ENCODE peak calls at places on chromosomes 3 and 15, in nine cellular contexts. O, S, L, B, Q, W, D, C and I are unnamed samples.

GRCh38 chr3:48765376-48765775 is 48.4 kb upstream of the IP6K2 start:
- DNase-seq in Q (no peak), S (no peak), D (no peak), B (peak), L (no peak), W (no peak), C (no peak), O (no peak), I (no peak)

GRCh38 chr3:171776411-171776810 is 33.9 kb downstream of the PLD1 start:
- DNase-seq in L (no peak), D (no peak), O (no peak), S (no peak), W (no peak), Q (no peak), C (no peak), B (no peak), I (no peak)

GRCh38 chr15:65396965-65397317 is 19.1 kb upstream of the IGDCC3 start:
- DNase-seq in B (no peak), C (no peak), S (no peak), W (no peak), O (no peak), L (no peak), Q (no peak), D (no peak), I (no peak)

GRCh38 chr15:91948001-91948608 is 94.6 kb downstream of the SLCO3A1 start:
- DNase-seq in S (no peak), W (peak), D (no peak), C (no peak), L (peak), Q (no peak), B (peak), O (no peak), I (no peak)

GRCh38 chr3:40456279-40456939 is 730 bp upstream of the RPL14 start:
- DNase-seq in C (no peak), D (no peak), B (no peak), S (no peak), L (no peak), O (peak), W (no peak), Q (no peak), I (no peak)

GRCh38 chr3:12180218-12180617 is 21.5 kb upstream of the TIMP4 start:
- DNase-seq in S (no peak), O (no peak), C (peak), B (no peak), W (peak), D (no peak), Q (no peak), L (peak), I (no peak)

GRCh38 chr3:54556630-54557029 is 371.2 kb downstream of the LRTM1 start:
- DNase-seq in S (no peak), D (no peak), Q (no peak), O (no peak), W (no peak), B (no peak), C (no peak), L (no peak), I (no peak)

GRCh38 chr3:14016900-14017475 is 107.7 kb downstream of the CHCHD4 start:
- DNase-seq in W (no peak), O (no peak), Q (no peak), D (no peak), B (no peak), L (no peak), S (peak), C (no peak), I (no peak)

GRCh38 chr15:56524915-56525314 is 60.0 kb upstream of the MNS1 start:
- DNase-seq in D (no peak), L (no peak), O (no peak), Q (no peak), B (no peak), C (no peak), S (no peak), W (peak), I (no peak)

GRCh38 chr15:75721923-75722870 is 9.5 kb upstream of the CSPG4 start:
- DNase-seq in D (no peak), L (no peak), Q (no peak), W (no peak), B (no peak), O (no peak), S (no peak), C (no peak), I (no peak)

GRCh38 chr3:184637705-184638104 is 74.2 kb downstream of the MAGEF1 start:
- DNase-seq in D (no peak), L (no peak), C (no peak), Q (no peak), S (no peak), W (no peak), O (no peak), B (no peak), I (no peak)

GRCh38 chr3:94285874-94286273 is 223.0 kb downstream of the NSUN3 start:
- DNase-seq in Q (no peak), B (no peak), W (no peak), C (no peak), O (no peak), D (no peak), L (no peak), S (no peak), I (no peak)

GRCh38 chr15:66212471-66212870 is 41.1 kb downstream of the MEGF11 start:
- DNase-seq in Q (no peak), S (no peak), O (no peak), C (no peak), D (no peak), B (no peak), W (no peak), L (no peak), I (no peak)

GRCh38 chr15:57213783-57214366 is 162.4 kb upstream of the CGNL1 start:
- DNase-seq in S (no peak), D (no peak), C (no peak), O (no peak), Q (no peak), L (no peak), W (peak), B (peak), I (no peak)

GRCh38 chr3:172061724-172062184 is 22.4 kb downstream of the FNDC3B start:
- DNase-seq in O (no peak), D (peak), S (no peak), Q (no peak), W (peak), B (no peak), L (no peak), C (no peak), I (no peak)

GRCh38 chr3:189684317-189684716 is 53.1 kb downstream of the TP63 start:
- DNase-seq in S (no peak), W (no peak), C (no peak), O (no peak), D (no peak), Q (no peak), B (no peak), L (no peak), I (no peak)

GRCh38 chr3:66998899-66999235 is 760 bp downstream of the KBTBD8 start:
- DNase-seq in D (no peak), C (no peak), W (no peak), S (no peak), L (no peak), O (no peak), Q (no peak), B (no peak), I (no peak)

GRCh38 chr3:10299175-10299574 is 6.4 kb upstream of the GHRL start:
- DNase-seq in C (no peak), S (no peak), D (no peak), O (no peak), B (no peak), W (peak), L (no peak), Q (no peak), I (no peak)

GRCh38 chr15:84832446-84833040 is 15.4 kb downstream of the ALPK3 start:
- DNase-seq in W (no peak), O (no peak), B (no peak), Q (no peak), S (no peak), L (no peak), C (no peak), D (no peak), I (no peak)

GRCh38 chr3:71288269-71288930 is 295.1 kb downstream of the FOXP1 start:
- DNase-seq in Q (no peak), D (no peak), O (no peak), W (peak), L (no peak), S (no peak), C (no peak), B (no peak), I (no peak)

GRCh38 chr15:67543348-67543718 is 830 bp downstream of the MAP2K5 start:
- DNase-seq in Q (peak), L (no peak), S (no peak), O (no peak), C (peak), B (peak), W (peak), D (peak), I (no peak)

GRCh38 chr15:74179101-74179841 is 5.8 kb downstream of the ISLR start:
- DNase-seq in C (peak), B (no peak), Q (no peak), D (peak), W (peak), L (peak), O (peak), S (peak), I (peak)

GRCh38 chr15:65318870-65319356 is 14.4 kb downstream of the RNU5B-1 start:
- DNase-seq in O (peak), S (peak), W (peak), C (peak), B (peak), D (peak), L (peak), Q (peak), I (peak)

GRCh38 chr3:194298331-194299227 is 52.5 kb downstream of the CPN2 start:
- DNase-seq in C (peak), D (no peak), W (no peak), S (no peak), Q (no peak), L (no peak), B (no peak), O (peak), I (no peak)

GRCh38 chr15:89362203-89363101 is 27.8 kb upstream of the POLG start:
- DNase-seq in C (no peak), Q (peak), L (no peak), D (no peak), S (no peak), O (no peak), B (no peak), W (no peak), I (no peak)

GRCh38 chr3:189871384-189871783 is 240.2 kb downstream of the TP63 start:
- DNase-seq in W (no peak), L (no peak), D (no peak), S (no peak), C (no peak), O (no peak), B (no peak), Q (no peak), I (no peak)

GRCh38 chr3:22308866-22309265 is 557.9 kb upstream of the ZNF385D start:
- DNase-seq in B (no peak), S (no peak), L (no peak), Q (no peak), D (no peak), O (no peak), C (no peak), W (no peak), I (no peak)

GRCh38 chr3:64266983-64267382 is 41.7 kb upstream of the PRICKLE2 start:
- DNase-seq in Q (no peak), W (no peak), O (no peak), C (no peak), B (no peak), L (no peak), D (no peak), S (no peak), I (no peak)

GRCh38 chr15:68425428-68426060 is 6.4 kb downstream of the ITGA11 start:
- DNase-seq in B (no peak), C (no peak), D (no peak), W (no peak), S (no peak), O (no peak), L (no peak), Q (no peak), I (no peak)

GRCh38 chr3:66413151-66413751 is 87.6 kb downstream of the LRIG1 start:
- DNase-seq in L (no peak), B (no peak), C (no peak), S (no peak), W (peak), Q (no peak), O (no peak), D (no peak), I (no peak)

GRCh38 chr3:64355473-64355872 is 130.2 kb upstream of the PRICKLE2 start:
- DNase-seq in C (peak), D (no peak), L (peak), W (peak), B (no peak), O (peak), S (no peak), Q (no peak), I (no peak)

GRCh38 chr3:82038536-82038935 is 277.1 kb upstream of the GBE1 start:
- DNase-seq in C (no peak), W (no peak), B (no peak), O (no peak), S (no peak), L (no peak), Q (no peak), D (no peak), I (no peak)

GRCh38 chr3:144801890-144802289 is 830.3 kb downstream of the DIPK2A start:
- DNase-seq in B (no peak), D (no peak), S (no peak), C (no peak), W (no peak), O (no peak), L (no peak), Q (no peak), I (no peak)

GRCh38 chr3:186540444-186541226 is 3.5 kb downstream of the CRYGS start:
- DNase-seq in L (peak), O (peak), D (peak), C (peak), W (peak), Q (peak), B (peak), S (peak), I (peak)

GRCh38 chr3:149539491-149539890 is 65.0 kb downstream of the TM4SF4 start:
- DNase-seq in D (no peak), W (no peak), O (no peak), L (no peak), C (no peak), Q (no peak), S (no peak), B (no peak), I (no peak)

GRCh38 chr3:149535395-149535685 is 60.8 kb downstream of the TM4SF4 start:
- DNase-seq in C (no peak), D (no peak), L (no peak), S (no peak), B (no peak), W (no peak), Q (no peak), O (no peak), I (no peak)

GRCh38 chr3:149536429-149536828 is 61.9 kb downstream of the TM4SF4 start:
- DNase-seq in L (peak), D (no peak), S (no peak), Q (peak), B (no peak), W (no peak), O (peak), C (peak), I (no peak)

GRCh38 chr3:149541091-149541491 is 66.6 kb downstream of the TM4SF4 start:
- DNase-seq in D (no peak), W (peak), C (no peak), B (peak), O (no peak), Q (no peak), S (no peak), L (no peak), I (no peak)

DNA sequence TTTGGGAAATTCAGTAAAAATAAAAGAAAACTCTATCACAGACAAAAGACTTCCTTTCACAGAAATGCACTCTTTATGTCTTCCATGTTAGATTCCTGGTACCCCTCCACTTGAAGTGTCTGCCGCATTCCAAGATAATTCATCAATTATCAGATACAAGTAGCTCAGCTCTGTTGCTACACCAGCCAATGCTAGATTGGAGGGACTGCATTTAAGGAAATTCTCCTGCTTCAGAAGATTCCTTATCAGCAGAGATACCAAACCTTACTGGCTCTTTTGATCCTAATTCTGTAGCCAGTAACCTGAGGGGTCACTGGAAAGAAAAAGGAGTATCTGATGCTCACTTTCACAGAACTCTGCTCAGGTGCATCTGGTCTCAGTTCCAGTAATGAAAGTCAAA is 63.9 kb downstream of the TM4SF4 start:
- DNase-seq in B (no peak), D (no peak), W (no peak), O (no peak), L (no peak), S (no peak), C (no peak), Q (no peak), I (no peak)
- H3K4me3 ChIP-seq in B (no peak), D (no peak), W (no peak), O (no peak), L (no peak), S (no peak), C (no peak), Q (no peak), I (no peak)

DNA sequence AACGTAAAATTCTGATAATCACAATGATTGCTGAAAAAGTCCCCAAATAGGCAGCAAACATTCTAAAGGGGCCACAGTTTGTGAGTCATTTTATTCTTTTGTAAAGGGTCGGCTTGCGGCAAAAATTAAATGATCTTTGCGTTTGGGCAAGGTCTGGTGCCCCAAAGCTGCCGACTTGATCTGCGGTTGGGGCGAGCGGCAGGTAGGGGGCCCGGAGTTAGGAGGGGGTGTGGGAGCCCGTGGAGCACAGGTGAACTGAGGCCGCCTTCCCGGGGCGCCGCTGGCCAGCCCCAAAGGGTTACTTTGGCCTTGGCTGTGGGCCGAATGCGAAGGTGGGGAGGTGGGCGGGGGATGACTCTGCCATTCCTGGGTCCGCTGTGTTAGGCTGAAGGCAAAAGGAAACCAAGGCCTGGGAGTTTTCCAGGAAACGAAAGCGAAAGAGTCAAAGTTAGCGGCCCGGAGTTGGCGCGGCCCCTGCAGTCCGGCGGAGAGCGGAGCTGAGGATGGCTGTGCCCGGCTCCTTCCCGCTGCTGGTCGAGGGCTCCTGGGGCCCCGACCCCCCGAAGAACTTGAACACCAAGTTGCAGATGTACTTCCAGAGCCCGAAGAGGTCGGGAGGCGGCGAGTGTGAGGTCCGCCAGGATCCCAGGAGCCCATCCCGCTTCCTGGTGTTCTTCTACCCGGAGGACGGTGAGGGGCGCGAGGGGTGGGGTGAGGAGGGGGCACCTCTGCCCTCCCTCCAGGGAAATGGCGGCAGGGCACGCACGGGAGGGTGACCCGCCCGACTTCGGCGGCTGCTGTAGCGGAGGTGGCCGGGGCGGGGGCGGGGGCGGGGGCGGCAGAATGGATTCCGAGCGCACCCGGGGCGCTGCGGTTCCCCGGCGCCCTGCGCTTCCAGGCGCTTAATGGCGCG is at the start of gene PARP14:
- DNase-seq in Q (peak), L (peak), O (peak), B (peak), W (peak), S (peak), D (peak), C (peak), I (peak)
- TF ChIP-seq POLR2A in Q (peak), L (no peak), O (peak), B (peak), W (peak), S (no peak), D (peak), C (peak), I (peak)

DNA sequence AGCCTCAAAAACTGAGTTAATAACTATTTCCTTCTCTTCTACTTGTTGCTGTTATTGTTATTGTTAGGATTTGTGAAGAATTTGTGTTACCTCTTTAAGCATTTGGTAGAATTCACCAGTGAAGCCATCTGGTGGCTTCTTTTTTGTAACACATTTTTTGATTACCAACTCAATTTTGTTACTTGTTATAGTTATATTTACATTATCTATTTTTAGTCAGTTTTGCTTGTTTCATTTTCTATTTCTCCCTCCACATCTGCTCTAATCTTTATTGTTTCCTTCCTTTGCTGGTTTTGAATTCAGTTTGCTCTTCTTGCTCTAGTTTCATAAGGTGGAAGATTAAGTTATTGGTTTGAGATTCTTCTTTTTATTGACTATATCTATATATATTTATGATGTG is 3.7 kb upstream of the SLC9C1 start:
- DNase-seq in Q (no peak), B (no peak), L (no peak), S (no peak), W (no peak), O (no peak), D (no peak), C (no peak), I (no peak)
- H3K4me3 ChIP-seq in Q (no peak), B (no peak), L (no peak), S (no peak), W (no peak), O (no peak), D (no peak), C (no peak), I (no peak)

GRCh38 chr15:64153480-64154367 is 2.2 kb downstream of the SNX22 start:
- DNase-seq in B (peak), O (peak), D (peak), L (peak), Q (peak), S (peak), W (peak), C (peak), I (peak)
- TF ChIP-seq POLR2A in B (peak), O (no peak), D (no peak), L (no peak), Q (peak), S (no peak), W (peak), C (no peak), I (no peak)